ENCODE peak calls at places on chromosomes 6 and 20, in eight cellular contexts. One of them, this sample, is unnamed.

GRCh38 chr6:166997768-166998255 is 1.4 kb upstream of the CEP43 start:
- DNase-seq in GM20000: peak; percentile 61
- DNase-seq in esophagus squamous epithelium: peak; percentile 3
- DNase-seq in heart right ventricle: peak; percentile 43
- DNase-seq in stimulated activated CD4-positive, alpha-beta T cell treated with anti-CD3 and anti-CD28 coated beads, TNF-alpha, amount 100 ng/mL, for 48 hours: peak; percentile 44
- DNase-seq in hypothalamus: no peak
- DNase-seq in effector memory CD8-positive, alpha-beta T cell: peak; percentile 27
- DNase-seq in stomach: peak; percentile 69
- DNase-seq in this sample: peak; percentile 13

GRCh38 chr6:126640356-126640755 is 300.4 kb downstream of the CENPW start:
- DNase-seq in GM20000: no peak
- DNase-seq in esophagus squamous epithelium: no peak
- DNase-seq in heart right ventricle: no peak
- DNase-seq in stimulated activated CD4-positive, alpha-beta T cell treated with anti-CD3 and anti-CD28 coated beads, TNF-alpha, amount 100 ng/mL, for 48 hours: no peak
- DNase-seq in hypothalamus: no peak
- DNase-seq in effector memory CD8-positive, alpha-beta T cell: no peak
- DNase-seq in stomach: no peak
- DNase-seq in this sample: no peak

GRCh38 chr6:31351734-31352496 is 5.1 kb downstream of the HLA-B start:
- DNase-seq in GM20000: no peak
- DNase-seq in esophagus squamous epithelium: no peak
- DNase-seq in heart right ventricle: no peak
- DNase-seq in stimulated activated CD4-positive, alpha-beta T cell treated with anti-CD3 and anti-CD28 coated beads, TNF-alpha, amount 100 ng/mL, for 48 hours: no peak
- DNase-seq in hypothalamus: no peak
- DNase-seq in effector memory CD8-positive, alpha-beta T cell: peak; percentile 29
- DNase-seq in stomach: no peak
- DNase-seq in this sample: peak; percentile 31

GRCh38 chr6:32176476-32177181 is 745 bp upstream of the AGPAT1 start:
- DNase-seq in GM20000: no peak
- DNase-seq in esophagus squamous epithelium: no peak
- DNase-seq in heart right ventricle: no peak
- DNase-seq in stimulated activated CD4-positive, alpha-beta T cell treated with anti-CD3 and anti-CD28 coated beads, TNF-alpha, amount 100 ng/mL, for 48 hours: no peak
- DNase-seq in hypothalamus: no peak
- DNase-seq in effector memory CD8-positive, alpha-beta T cell: no peak
- DNase-seq in stomach: no peak
- DNase-seq in this sample: no peak

GRCh38 chr20:564195-564594 is 20.6 kb upstream of the CSNK2A1 start:
- DNase-seq in GM20000: no peak
- DNase-seq in esophagus squamous epithelium: no peak
- DNase-seq in heart right ventricle: no peak
- DNase-seq in stimulated activated CD4-positive, alpha-beta T cell treated with anti-CD3 and anti-CD28 coated beads, TNF-alpha, amount 100 ng/mL, for 48 hours: no peak
- DNase-seq in hypothalamus: no peak
- DNase-seq in effector memory CD8-positive, alpha-beta T cell: no peak
- DNase-seq in stomach: no peak
- DNase-seq in this sample: no peak

GRCh38 chr6:20789162-20789561 is 254.9 kb downstream of the CDKAL1 start:
- DNase-seq in GM20000: no peak
- DNase-seq in esophagus squamous epithelium: no peak
- DNase-seq in heart right ventricle: no peak
- DNase-seq in stimulated activated CD4-positive, alpha-beta T cell treated with anti-CD3 and anti-CD28 coated beads, TNF-alpha, amount 100 ng/mL, for 48 hours: no peak
- DNase-seq in hypothalamus: no peak
- DNase-seq in effector memory CD8-positive, alpha-beta T cell: no peak
- DNase-seq in stomach: no peak
- DNase-seq in this sample: no peak

GRCh38 chr6:10269814-10270472 is 144.9 kb downstream of the TFAP2A start:
- DNase-seq in GM20000: no peak
- DNase-seq in esophagus squamous epithelium: no peak
- DNase-seq in heart right ventricle: no peak
- DNase-seq in stimulated activated CD4-positive, alpha-beta T cell treated with anti-CD3 and anti-CD28 coated beads, TNF-alpha, amount 100 ng/mL, for 48 hours: no peak
- DNase-seq in hypothalamus: no peak
- DNase-seq in effector memory CD8-positive, alpha-beta T cell: no peak
- DNase-seq in stomach: no peak
- DNase-seq in this sample: no peak

GRCh38 chr6:152195896-152196295 is 388.4 kb downstream of the ESR1 start:
- DNase-seq in GM20000: no peak
- DNase-seq in esophagus squamous epithelium: no peak
- DNase-seq in heart right ventricle: no peak
- DNase-seq in stimulated activated CD4-positive, alpha-beta T cell treated with anti-CD3 and anti-CD28 coated beads, TNF-alpha, amount 100 ng/mL, for 48 hours: no peak
- DNase-seq in hypothalamus: no peak
- DNase-seq in effector memory CD8-positive, alpha-beta T cell: no peak
- DNase-seq in stomach: no peak
- DNase-seq in this sample: no peak

GRCh38 chr6:13834762-13835161 is 20.4 kb upstream of the MCUR1 start:
- DNase-seq in GM20000: no peak
- DNase-seq in esophagus squamous epithelium: no peak
- DNase-seq in heart right ventricle: no peak
- DNase-seq in stimulated activated CD4-positive, alpha-beta T cell treated with anti-CD3 and anti-CD28 coated beads, TNF-alpha, amount 100 ng/mL, for 48 hours: no peak
- DNase-seq in hypothalamus: no peak
- DNase-seq in effector memory CD8-positive, alpha-beta T cell: no peak
- DNase-seq in stomach: no peak
- DNase-seq in this sample: no peak

GRCh38 chr20:51607170-51607569 is 64.7 kb upstream of the NFATC2 start:
- DNase-seq in GM20000: no peak
- DNase-seq in esophagus squamous epithelium: no peak
- DNase-seq in heart right ventricle: no peak
- DNase-seq in stimulated activated CD4-positive, alpha-beta T cell treated with anti-CD3 and anti-CD28 coated beads, TNF-alpha, amount 100 ng/mL, for 48 hours: no peak
- DNase-seq in hypothalamus: no peak
- DNase-seq in effector memory CD8-positive, alpha-beta T cell: no peak
- DNase-seq in stomach: no peak
- DNase-seq in this sample: no peak

GRCh38 chr6:163036251-163036650 is 308.5 kb downstream of the PACRG start:
- DNase-seq in GM20000: no peak
- DNase-seq in esophagus squamous epithelium: no peak
- DNase-seq in heart right ventricle: no peak
- DNase-seq in stimulated activated CD4-positive, alpha-beta T cell treated with anti-CD3 and anti-CD28 coated beads, TNF-alpha, amount 100 ng/mL, for 48 hours: no peak
- DNase-seq in hypothalamus: no peak
- DNase-seq in effector memory CD8-positive, alpha-beta T cell: no peak
- DNase-seq in stomach: no peak
- DNase-seq in this sample: no peak

GRCh38 chr6:5031150-5031549 is 27.3 kb upstream of the RPP40 start:
- DNase-seq in GM20000: no peak
- DNase-seq in esophagus squamous epithelium: no peak
- DNase-seq in heart right ventricle: no peak
- DNase-seq in stimulated activated CD4-positive, alpha-beta T cell treated with anti-CD3 and anti-CD28 coated beads, TNF-alpha, amount 100 ng/mL, for 48 hours: no peak
- DNase-seq in hypothalamus: no peak
- DNase-seq in effector memory CD8-positive, alpha-beta T cell: no peak
- DNase-seq in stomach: no peak
- DNase-seq in this sample: no peak

GRCh38 chr6:44257007-44257752 is at the start of gene SLC35B2:
- DNase-seq in GM20000: peak; percentile 89
- DNase-seq in esophagus squamous epithelium: no peak
- DNase-seq in heart right ventricle: peak; percentile 70
- DNase-seq in stimulated activated CD4-positive, alpha-beta T cell treated with anti-CD3 and anti-CD28 coated beads, TNF-alpha, amount 100 ng/mL, for 48 hours: no peak
- DNase-seq in hypothalamus: peak; percentile 84
- DNase-seq in effector memory CD8-positive, alpha-beta T cell: peak; percentile 56
- DNase-seq in stomach: peak; percentile 68
- DNase-seq in this sample: peak; percentile 77

GRCh38 chr6:85460154-85460950 is 10.5 kb downstream of the NT5E start:
- DNase-seq in GM20000: no peak
- DNase-seq in esophagus squamous epithelium: no peak
- DNase-seq in heart right ventricle: no peak
- DNase-seq in stimulated activated CD4-positive, alpha-beta T cell treated with anti-CD3 and anti-CD28 coated beads, TNF-alpha, amount 100 ng/mL, for 48 hours: no peak
- DNase-seq in hypothalamus: no peak
- DNase-seq in effector memory CD8-positive, alpha-beta T cell: no peak
- DNase-seq in stomach: no peak
- DNase-seq in this sample: peak; percentile 14

GRCh38 chr20:21796059-21796458 is 90.6 kb downstream of the PAX1 start:
- DNase-seq in GM20000: no peak
- DNase-seq in esophagus squamous epithelium: no peak
- DNase-seq in heart right ventricle: no peak
- DNase-seq in stimulated activated CD4-positive, alpha-beta T cell treated with anti-CD3 and anti-CD28 coated beads, TNF-alpha, amount 100 ng/mL, for 48 hours: no peak
- DNase-seq in hypothalamus: no peak
- DNase-seq in effector memory CD8-positive, alpha-beta T cell: no peak
- DNase-seq in stomach: no peak
- DNase-seq in this sample: no peak

GRCh38 chr6:158648682-158649131 is 1.1 kb upstream of the SYTL3 start:
- DNase-seq in GM20000: peak; percentile 65
- DNase-seq in esophagus squamous epithelium: no peak
- DNase-seq in heart right ventricle: no peak
- DNase-seq in stimulated activated CD4-positive, alpha-beta T cell treated with anti-CD3 and anti-CD28 coated beads, TNF-alpha, amount 100 ng/mL, for 48 hours: no peak
- DNase-seq in hypothalamus: no peak
- DNase-seq in effector memory CD8-positive, alpha-beta T cell: no peak
- DNase-seq in stomach: peak; percentile 7
- DNase-seq in this sample: no peak

GRCh38 chr6:44800171-44800671 is 412.7 kb downstream of the CDC5L start:
- DNase-seq in GM20000: no peak
- DNase-seq in esophagus squamous epithelium: no peak
- DNase-seq in heart right ventricle: no peak
- DNase-seq in stimulated activated CD4-positive, alpha-beta T cell treated with anti-CD3 and anti-CD28 coated beads, TNF-alpha, amount 100 ng/mL, for 48 hours: no peak
- DNase-seq in hypothalamus: no peak
- DNase-seq in effector memory CD8-positive, alpha-beta T cell: no peak
- DNase-seq in stomach: no peak
- DNase-seq in this sample: no peak

GRCh38 chr6:37168809-37169457 is 1.0 kb upstream of the PIM1 start:
- DNase-seq in GM20000: no peak
- DNase-seq in esophagus squamous epithelium: no peak
- DNase-seq in heart right ventricle: no peak
- DNase-seq in stimulated activated CD4-positive, alpha-beta T cell treated with anti-CD3 and anti-CD28 coated beads, TNF-alpha, amount 100 ng/mL, for 48 hours: no peak
- DNase-seq in hypothalamus: peak; percentile 76
- DNase-seq in effector memory CD8-positive, alpha-beta T cell: no peak
- DNase-seq in stomach: no peak
- DNase-seq in this sample: no peak

GRCh38 chr6:45538636-45539035 is 160.9 kb upstream of the SUPT3H start:
- DNase-seq in GM20000: no peak
- DNase-seq in esophagus squamous epithelium: no peak
- DNase-seq in heart right ventricle: no peak
- DNase-seq in stimulated activated CD4-positive, alpha-beta T cell treated with anti-CD3 and anti-CD28 coated beads, TNF-alpha, amount 100 ng/mL, for 48 hours: no peak
- DNase-seq in hypothalamus: no peak
- DNase-seq in effector memory CD8-positive, alpha-beta T cell: no peak
- DNase-seq in stomach: no peak
- DNase-seq in this sample: no peak

GRCh38 chr6:149961728-149962425 is 1.9 kb upstream of the ULBP1 start:
- DNase-seq in GM20000: no peak
- DNase-seq in esophagus squamous epithelium: no peak
- DNase-seq in heart right ventricle: no peak
- DNase-seq in stimulated activated CD4-positive, alpha-beta T cell treated with anti-CD3 and anti-CD28 coated beads, TNF-alpha, amount 100 ng/mL, for 48 hours: no peak
- DNase-seq in hypothalamus: no peak
- DNase-seq in effector memory CD8-positive, alpha-beta T cell: no peak
- DNase-seq in stomach: no peak
- DNase-seq in this sample: no peak

GRCh38 chr20:58893355-58894151 is 41.0 kb downstream of the GNAS start:
- DNase-seq in GM20000: no peak
- DNase-seq in esophagus squamous epithelium: no peak
- DNase-seq in heart right ventricle: no peak
- DNase-seq in stimulated activated CD4-positive, alpha-beta T cell treated with anti-CD3 and anti-CD28 coated beads, TNF-alpha, amount 100 ng/mL, for 48 hours: peak; percentile 49
- DNase-seq in hypothalamus: no peak
- DNase-seq in effector memory CD8-positive, alpha-beta T cell: no peak
- DNase-seq in stomach: no peak
- DNase-seq in this sample: no peak

GRCh38 chr6:64459411-64459810 is 823.8 kb downstream of the PHF3 start:
- DNase-seq in GM20000: no peak
- DNase-seq in esophagus squamous epithelium: no peak
- DNase-seq in heart right ventricle: no peak
- DNase-seq in stimulated activated CD4-positive, alpha-beta T cell treated with anti-CD3 and anti-CD28 coated beads, TNF-alpha, amount 100 ng/mL, for 48 hours: no peak
- DNase-seq in hypothalamus: no peak
- DNase-seq in effector memory CD8-positive, alpha-beta T cell: no peak
- DNase-seq in stomach: no peak
- DNase-seq in this sample: no peak

GRCh38 chr6:30887901-30888300 is 3.6 kb downstream of the DDR1 start:
- DNase-seq in GM20000: no peak
- DNase-seq in esophagus squamous epithelium: no peak
- DNase-seq in heart right ventricle: no peak
- DNase-seq in stimulated activated CD4-positive, alpha-beta T cell treated with anti-CD3 and anti-CD28 coated beads, TNF-alpha, amount 100 ng/mL, for 48 hours: no peak
- DNase-seq in hypothalamus: no peak
- DNase-seq in effector memory CD8-positive, alpha-beta T cell: no peak
- DNase-seq in stomach: no peak
- DNase-seq in this sample: no peak

GRCh38 chr6:27503436-27504030 is 30.6 kb upstream of the ZNF184 start:
- DNase-seq in GM20000: peak; percentile 43
- DNase-seq in esophagus squamous epithelium: no peak
- DNase-seq in heart right ventricle: peak; percentile 64
- DNase-seq in stimulated activated CD4-positive, alpha-beta T cell treated with anti-CD3 and anti-CD28 coated beads, TNF-alpha, amount 100 ng/mL, for 48 hours: peak; percentile 72
- DNase-seq in hypothalamus: no peak
- DNase-seq in effector memory CD8-positive, alpha-beta T cell: peak; percentile 81
- DNase-seq in stomach: peak; percentile 43
- DNase-seq in this sample: peak; percentile 78